ENCODE peak calls at places on chromosomes 4 and X, in five cellular contexts. I is GM12865; W is effector memory CD4-positive, alpha-beta T cell; Y is keratinocyte; E is astrocyte of the cerebellum. U is an unnamed sample.

GRCh38 chr4:160631044-160631443 is 1528.2 kb downstream of the RAPGEF2 start:
- DNase-seq in I (no peak), W (no peak), Y (no peak), E (no peak), U (no peak)

GRCh38 chrX:136147320-136147901 is at the start of gene FHL1:
- DNase-seq in I (no peak), W (peak), Y (no peak), E (no peak), U (no peak)

GRCh38 chr4:84952776-84953175 is 13.7 kb downstream of the WDFY3 start:
- DNase-seq in I (no peak), W (no peak), Y (no peak), E (no peak), U (no peak)

GRCh38 chr4:45576275-45576674 is 547.6 kb downstream of the GABRG1 start:
- DNase-seq in I (no peak), W (no peak), Y (no peak), E (no peak), U (no peak)

GRCh38 chr4:113278324-113278934 is 229.0 kb downstream of the ANK2 start:
- DNase-seq in I (peak), W (peak), Y (peak), E (peak), U (no peak)

GRCh38 chr4:47852121-47852520 is 14.3 kb upstream of the CORIN start:
- DNase-seq in I (no peak), W (no peak), Y (no peak), E (peak), U (peak)

GRCh38 chrX:7789200-7789599 is 53.8 kb upstream of the VCX start:
- DNase-seq in I (no peak), W (no peak), Y (no peak), E (no peak), U (no peak)

GRCh38 chrX:153999359-154000037 is 20.2 kb downstream of the IRAK1 start:
- DNase-seq in I (no peak), W (no peak), Y (no peak), E (no peak), U (no peak)

GRCh38 chr4:14607578-14607977 is 394.7 kb upstream of the CPEB2 start:
- DNase-seq in I (no peak), W (no peak), Y (no peak), E (no peak), U (no peak)

GRCh38 chrX:43585922-43586321 is 70.2 kb upstream of the MAOA start:
- DNase-seq in I (no peak), W (no peak), Y (no peak), E (no peak), U (no peak)

GRCh38 chr4:155629183-155629825 is 37.3 kb upstream of the GUCY1A1 start:
- DNase-seq in I (no peak), W (no peak), Y (peak), E (peak), U (peak)

GRCh38 chr4:52059372-52059771 is 8.3 kb downstream of the SPATA18 start:
- DNase-seq in I (no peak), W (no peak), Y (peak), E (peak), U (peak)

GRCh38 chr4:73853246-73853704 is at the start of gene PF4V1:
- DNase-seq in I (no peak), W (no peak), Y (no peak), E (no peak), U (no peak)

GRCh38 chr4:104486702-104487101 is 8.0 kb downstream of the CXXC4 start:
- DNase-seq in I (no peak), W (no peak), Y (no peak), E (no peak), U (no peak)

GRCh38 chr4:92184566-92184965 is 119.2 kb upstream of the GRID2 start:
- DNase-seq in I (no peak), W (no peak), Y (no peak), E (no peak), U (no peak)

GRCh38 chr4:158033416-158033863 is 139.4 kb downstream of the GASK1B start:
- DNase-seq in I (no peak), W (no peak), Y (no peak), E (no peak), U (no peak)

GRCh38 chr4:1031956-1032795 is 20.8 kb downstream of the FGFRL1 start:
- DNase-seq in I (no peak), W (no peak), Y (no peak), E (no peak), U (no peak)

GRCh38 chr4:1029957-1030520 is 18.6 kb downstream of the FGFRL1 start:
- DNase-seq in I (no peak), W (no peak), Y (no peak), E (no peak), U (no peak)

GRCh38 chr4:1029536-1029935 is 18.1 kb downstream of the FGFRL1 start:
- DNase-seq in I (no peak), W (no peak), Y (no peak), E (no peak), U (no peak)

GRCh38 chr4:1031346-1031745 is 19.9 kb downstream of the FGFRL1 start:
- DNase-seq in I (no peak), W (no peak), Y (no peak), E (no peak), U (no peak)

GRCh38 chr4:1030559-1030958 is 19.1 kb downstream of the FGFRL1 start:
- DNase-seq in I (no peak), W (no peak), Y (no peak), E (no peak), U (no peak)
- H3K4me3 ChIP-seq in I (no peak), W (no peak), Y (no peak), E (no peak), U (no peak)

DNA sequence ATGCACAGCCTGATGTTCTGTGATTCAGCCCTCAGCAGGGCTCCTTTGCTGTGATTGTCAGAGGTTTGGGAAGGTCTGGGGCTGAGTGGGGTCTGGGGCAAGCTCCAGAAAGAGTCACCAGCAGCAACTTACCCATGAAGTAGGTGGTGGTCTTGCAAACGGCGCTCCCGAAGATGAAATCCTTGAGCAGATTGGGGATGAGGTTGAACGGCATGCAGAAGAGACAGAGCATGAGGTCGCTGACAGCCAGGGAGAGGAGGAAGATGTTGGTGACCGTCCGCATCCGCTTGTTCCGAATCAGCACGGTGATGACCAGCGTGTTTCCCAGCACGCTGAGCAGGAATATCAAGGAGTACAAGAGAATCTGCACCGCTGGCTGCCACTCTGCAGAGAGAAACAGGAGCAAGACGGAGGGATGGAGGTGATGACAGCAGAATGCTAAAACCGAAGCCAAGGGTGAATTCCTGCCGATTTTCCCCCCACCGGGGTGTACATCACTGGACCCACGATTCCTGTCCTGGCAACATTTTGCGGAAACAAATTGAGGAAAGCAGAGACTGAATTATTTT is 1.1 kb downstream of the CCKAR start:
- DNase-seq in I (no peak), W (no peak), Y (no peak), E (no peak), U (no peak)
- H3K4me3 ChIP-seq in I (no peak), W (no peak), Y (no peak), E (no peak), U (no peak)

GRCh38 chrX:47620303-47620685 is 637 bp upstream of the SYN1 start:
- DNase-seq in I (no peak), W (no peak), Y (no peak), E (no peak), U (no peak)

GRCh38 chrX:47625365-47625764 is 4.4 kb downstream of the CFP start:
- DNase-seq in I (no peak), W (no peak), Y (no peak), E (no peak), U (no peak)

GRCh38 chrX:47621851-47622250 is 2.2 kb upstream of the SYN1 start:
- DNase-seq in I (no peak), W (no peak), Y (no peak), E (no peak), U (no peak)

GRCh38 chrX:47619486-47620302 is at the start of gene SYN1:
- DNase-seq in I (peak), W (peak), Y (no peak), E (peak), U (peak)

GRCh38 chrX:47623540-47624027 is 3.9 kb upstream of the SYN1 start:
- DNase-seq in I (no peak), W (peak), Y (no peak), E (peak), U (peak)
- H3K4me3 ChIP-seq in I (no peak), W (peak), Y (no peak), E (peak), U (peak)

GRCh38 chrX:3711331-3711917 is 2.0 kb downstream of the PRKX start:
- DNase-seq in I (peak), W (no peak), Y (no peak), E (no peak), U (no peak)

GRCh38 chrX:3712080-3712869 is 1.2 kb downstream of the PRKX start:
- DNase-seq in I (peak), W (no peak), Y (no peak), E (peak), U (no peak)

GRCh38 chrX:3712870-3713224 is 602 bp downstream of the PRKX start:
- DNase-seq in I (no peak), W (no peak), Y (no peak), E (no peak), U (no peak)

GRCh38 chrX:3713937-3714434 is 537 bp upstream of the PRKX start:
- DNase-seq in I (no peak), W (no peak), Y (no peak), E (no peak), U (no peak)

GRCh38 chrX:3713225-3713936 is at the start of gene PRKX:
- DNase-seq in I (peak), W (peak), Y (no peak), E (no peak), U (no peak)
- H3K4me3 ChIP-seq in I (peak), W (peak), Y (peak), E (peak), U (peak)

GRCh38 chr4:54215379-54216072 is 13.6 kb upstream of the PDGFRA start:
- DNase-seq in I (no peak), W (no peak), Y (no peak), E (no peak), U (no peak)

GRCh38 chr4:54213812-54214211 is 15.3 kb upstream of the PDGFRA start:
- DNase-seq in I (no peak), W (no peak), Y (no peak), E (no peak), U (no peak)

GRCh38 chr4:54213001-54213400 is 16.1 kb upstream of the PDGFRA start:
- DNase-seq in I (no peak), W (no peak), Y (no peak), E (no peak), U (no peak)

GRCh38 chr4:54218736-54219135 is 10.4 kb upstream of the PDGFRA start:
- DNase-seq in I (no peak), W (no peak), Y (no peak), E (no peak), U (no peak)

GRCh38 chr4:54217642-54218486 is 11.2 kb upstream of the PDGFRA start:
- DNase-seq in I (peak), W (peak), Y (peak), E (peak), U (no peak)
- H3K4me3 ChIP-seq in I (no peak), W (peak), Y (peak), E (peak), U (peak)

DNA sequence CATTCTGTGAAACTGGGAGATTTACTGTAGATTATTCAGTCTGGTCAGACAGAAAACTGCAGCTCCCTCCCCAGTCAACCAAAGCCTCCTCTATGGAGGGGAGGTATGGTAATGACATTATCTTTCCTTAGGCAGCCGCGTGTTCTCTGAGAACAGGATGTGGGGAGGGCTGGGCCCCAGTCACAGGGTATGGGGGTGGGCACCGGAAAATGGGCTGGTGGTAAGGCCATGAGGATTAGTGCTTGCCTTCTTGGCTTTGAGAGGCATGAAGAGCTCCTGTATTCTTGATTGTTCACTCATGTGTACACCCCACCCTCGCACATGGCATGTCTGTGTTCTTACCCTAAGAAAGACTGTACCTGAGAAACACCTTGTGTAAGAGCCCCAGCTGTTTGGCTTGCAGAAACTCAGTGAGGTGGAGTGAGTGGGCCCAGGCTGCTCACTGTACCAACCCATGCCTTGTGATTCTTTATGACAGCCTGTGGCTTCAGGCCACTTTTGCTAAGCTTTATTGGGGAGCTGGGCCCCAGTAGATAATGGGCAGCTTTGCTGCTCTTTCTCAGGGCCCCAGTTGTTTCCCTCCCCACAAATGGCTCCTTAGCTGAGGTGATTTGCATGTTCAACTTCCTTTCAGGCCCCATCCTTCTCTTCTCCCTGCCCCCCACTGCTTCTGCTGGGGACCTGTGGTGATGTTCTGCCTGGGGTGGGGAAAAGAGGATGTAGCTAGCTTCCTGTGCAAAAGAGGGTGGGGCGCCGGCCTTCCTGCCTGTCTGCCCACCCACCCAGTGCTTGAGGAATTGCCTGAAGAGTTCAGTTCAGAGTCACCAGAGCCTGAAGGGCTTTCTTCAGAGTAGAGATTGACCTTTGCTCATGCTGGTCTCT is 30.7 kb downstream of the MSN start:
- DNase-seq in I (peak), W (peak), Y (no peak), E (no peak), U (no peak)
- H3K4me3 ChIP-seq in I (peak), W (peak), Y (no peak), E (no peak), U (no peak)

U was measured in AG09309.